ENCODE peak calls at places on chromosomes 16 and 17, in four cellular contexts. One of them, this sample, is unnamed.

GRCh38 chr16:89890886-89891657 is 17.7 kb downstream of the TCF25 start:
- DNase-seq in HepG2: no peak
- DNase-seq in gastrocnemius medialis: no peak
- DNase-seq in stomach: no peak
- DNase-seq in this sample: no peak

GRCh38 chr17:79700574-79700973 is 30.2 kb upstream of the ENPP7 start:
- DNase-seq in HepG2: no peak
- DNase-seq in gastrocnemius medialis: no peak
- DNase-seq in stomach: no peak
- DNase-seq in this sample: no peak

GRCh38 chr16:19223235-19223847 is 55.3 kb downstream of the SYT17 start:
- DNase-seq in HepG2: peak; percentile 58
- DNase-seq in gastrocnemius medialis: no peak
- DNase-seq in stomach: peak; percentile 81
- DNase-seq in this sample: peak; percentile 47

GRCh38 chr17:40303009-40303657 is 5.8 kb upstream of the RARA start:
- DNase-seq in HepG2: peak; percentile 64
- DNase-seq in gastrocnemius medialis: no peak
- DNase-seq in stomach: peak; percentile 54
- DNase-seq in this sample: peak; percentile 80

GRCh38 chr16:1884155-1884760 is 12.3 kb upstream of the MEIOB start:
- DNase-seq in HepG2: peak; percentile 63
- DNase-seq in gastrocnemius medialis: no peak
- DNase-seq in stomach: no peak
- DNase-seq in this sample: peak; percentile 92

GRCh38 chr17:38980455-38981217 is 13.4 kb upstream of the FBXO47 start:
- DNase-seq in HepG2: no peak
- DNase-seq in gastrocnemius medialis: no peak
- DNase-seq in stomach: no peak
- DNase-seq in this sample: no peak

GRCh38 chr16:5257462-5257861 is 159.9 kb upstream of the EEF2KMT start:
- DNase-seq in HepG2: no peak
- DNase-seq in gastrocnemius medialis: no peak
- DNase-seq in stomach: no peak
- DNase-seq in this sample: no peak

GRCh38 chr17:68356520-68356919 is 65.2 kb downstream of the ARSG start:
- DNase-seq in HepG2: no peak
- DNase-seq in gastrocnemius medialis: no peak
- DNase-seq in stomach: no peak
- DNase-seq in this sample: peak; percentile 92

GRCh38 chr16:31876955-31877828 is 3.6 kb downstream of the ZNF267 start:
- DNase-seq in HepG2: peak; percentile 87
- DNase-seq in gastrocnemius medialis: no peak
- DNase-seq in stomach: no peak
- DNase-seq in this sample: peak; percentile 53

GRCh38 chr17:4565209-4566141 is 5.1 kb upstream of the GGT6 start:
- DNase-seq in HepG2: peak; percentile 83
- DNase-seq in gastrocnemius medialis: peak; percentile 62
- DNase-seq in stomach: peak; percentile 72
- DNase-seq in this sample: peak; percentile 79

GRCh38 chr17:55609737-55610201 is 98.5 kb upstream of the SMIM36 start:
- DNase-seq in HepG2: no peak
- DNase-seq in gastrocnemius medialis: no peak
- DNase-seq in stomach: peak; percentile 38
- DNase-seq in this sample: no peak

GRCh38 chr16:67397451-67397801 is 4.1 kb upstream of the TPPP3 start:
- DNase-seq in HepG2: no peak
- DNase-seq in gastrocnemius medialis: no peak
- DNase-seq in stomach: no peak
- DNase-seq in this sample: no peak

GRCh38 chr16:66925322-66925840 is at the start of gene RRAD:
- DNase-seq in HepG2: no peak
- DNase-seq in gastrocnemius medialis: peak; percentile 73
- DNase-seq in stomach: no peak
- DNase-seq in this sample: no peak

GRCh38 chr17:38715216-38715943 is 10.3 kb downstream of the MLLT6 start:
- DNase-seq in HepG2: no peak
- DNase-seq in gastrocnemius medialis: no peak
- DNase-seq in stomach: no peak
- DNase-seq in this sample: no peak

GRCh38 chr17:57037401-57037800 is 47.6 kb upstream of the AKAP1 start:
- DNase-seq in HepG2: no peak
- DNase-seq in gastrocnemius medialis: no peak
- DNase-seq in stomach: no peak
- DNase-seq in this sample: no peak

GRCh38 chr16:56505174-56505573 is 14.7 kb downstream of the BBS2 start:
- DNase-seq in HepG2: no peak
- DNase-seq in gastrocnemius medialis: no peak
- DNase-seq in stomach: no peak
- DNase-seq in this sample: no peak

GRCh38 chr17:79341529-79341780 is 266.8 kb downstream of the ENGASE start:
- DNase-seq in HepG2: no peak
- DNase-seq in gastrocnemius medialis: no peak
- DNase-seq in stomach: no peak
- DNase-seq in this sample: no peak

GRCh38 chr17:60231234-60231633 is 81.5 kb downstream of the CA4 start:
- DNase-seq in HepG2: peak; percentile 18
- DNase-seq in gastrocnemius medialis: no peak
- DNase-seq in stomach: no peak
- DNase-seq in this sample: peak; percentile 42

GRCh38 chr16:72203401-72203800 is 31.4 kb upstream of the PMFBP1 start:
- DNase-seq in HepG2: no peak
- DNase-seq in gastrocnemius medialis: peak; percentile 23
- DNase-seq in stomach: no peak
- DNase-seq in this sample: peak; percentile 94

DNA sequence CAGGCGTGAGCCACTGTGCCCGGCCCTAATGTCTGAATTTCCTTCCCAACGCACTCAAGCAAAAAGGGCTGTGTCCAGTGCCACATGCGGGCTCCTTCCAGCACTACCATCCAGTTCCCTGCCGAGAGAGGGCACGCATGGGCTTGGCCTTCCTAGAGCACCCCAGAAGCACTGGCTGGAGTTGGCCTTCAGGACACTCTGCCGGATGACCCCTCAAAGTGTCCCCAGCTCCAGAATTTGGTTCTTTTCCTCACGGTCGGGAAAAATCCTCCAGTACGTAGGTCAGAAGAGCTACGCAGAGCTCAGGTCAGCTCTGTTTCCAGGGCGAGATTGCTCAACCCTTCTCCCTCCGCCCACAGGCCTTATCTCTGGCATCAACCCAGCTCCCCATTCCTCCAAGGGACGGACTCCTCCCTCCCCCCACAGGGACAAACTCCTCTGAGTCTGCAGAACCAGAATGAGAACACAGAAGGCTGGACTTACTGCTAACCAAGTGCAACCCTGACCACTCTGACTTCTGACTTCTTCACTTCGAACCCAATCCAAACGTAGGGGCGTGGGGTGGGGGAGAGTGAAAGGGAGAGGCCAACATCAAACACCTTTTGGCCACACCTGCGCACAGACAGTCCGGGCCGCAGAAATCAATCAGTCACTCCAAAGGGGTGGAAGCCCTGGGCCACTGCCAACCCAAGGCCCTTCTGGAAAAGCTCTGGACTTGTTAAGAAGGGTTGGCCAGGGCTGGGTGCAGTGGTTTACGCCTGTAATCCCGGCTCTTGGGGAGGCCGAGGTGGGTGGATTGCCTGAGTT is 3.6 kb downstream of the CDC42EP4 start:
- DNase-seq in HepG2: peak; percentile 91
- DNase-seq in gastrocnemius medialis: no peak
- DNase-seq in stomach: peak; percentile 94
- DNase-seq in this sample: peak; percentile 89
- TF ChIP-seq POLR2A in HepG2: peak; percentile 39
- TF ChIP-seq POLR2A in gastrocnemius medialis: peak; percentile 41
- TF ChIP-seq POLR2A in stomach: peak; percentile 11
- TF ChIP-seq POLR2A in this sample: no peak

GRCh38 chr16:57518520-57518919 is 17.9 kb downstream of the CCDC102A start:
- DNase-seq in HepG2: no peak
- DNase-seq in gastrocnemius medialis: no peak
- DNase-seq in stomach: no peak
- DNase-seq in this sample: no peak
- TF ChIP-seq CTCF in HepG2: peak; percentile 62
- TF ChIP-seq CTCF in gastrocnemius medialis: no peak
- TF ChIP-seq CTCF in stomach: no peak
- TF ChIP-seq CTCF in this sample: no peak

GRCh38 chr16:53042235-53042645 is 10.5 kb downstream of the CHD9NB start:
- DNase-seq in HepG2: no peak
- DNase-seq in gastrocnemius medialis: no peak
- DNase-seq in stomach: no peak
- DNase-seq in this sample: no peak
- H3K4me3 ChIP-seq in HepG2: no peak overlapping the region
- H3K4me3 ChIP-seq in gastrocnemius medialis: no peak overlapping the region
- H3K4me3 ChIP-seq in stomach: no peak overlapping the region
- H3K4me3 ChIP-seq in this sample: no peak overlapping the region

DNA sequence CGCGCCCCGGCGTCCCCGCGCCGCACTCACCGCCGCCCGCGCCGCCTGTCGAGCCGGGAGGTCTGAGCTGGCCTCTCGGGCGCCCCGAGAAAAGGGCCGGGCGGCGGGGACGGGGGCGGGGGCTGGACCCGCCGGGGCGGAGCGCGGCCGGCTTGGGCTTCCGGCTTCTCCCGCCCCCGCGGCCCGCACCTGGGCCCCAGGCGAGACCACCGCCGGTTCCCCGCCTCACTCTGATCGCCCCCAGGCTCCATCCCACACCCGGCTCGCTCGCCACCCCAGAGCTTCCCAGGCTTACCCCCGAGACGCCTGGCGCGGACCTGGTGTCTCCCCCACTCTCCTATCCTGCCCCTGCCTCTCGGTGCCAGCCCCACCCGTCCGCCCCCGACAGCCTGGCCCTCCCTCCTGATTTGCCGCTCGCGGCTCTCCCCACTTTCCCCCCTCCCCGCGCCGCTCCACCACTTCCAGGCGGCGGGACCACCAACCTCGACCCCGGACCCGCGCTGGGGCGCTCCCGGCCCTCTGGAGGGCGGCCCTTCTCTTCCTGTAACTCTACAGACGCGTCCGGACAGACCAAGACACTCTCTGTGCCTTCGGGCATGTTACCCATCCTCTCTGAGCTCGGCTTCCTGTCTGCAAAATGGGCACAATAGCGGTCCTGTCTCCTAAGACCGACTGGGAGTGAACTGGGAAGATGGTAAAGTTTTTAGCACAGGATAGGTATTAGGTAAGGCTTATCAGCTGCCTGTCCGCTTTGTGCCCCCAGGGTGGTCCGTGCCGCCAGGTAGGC is at the start of gene LITAF:
- DNase-seq in HepG2: no peak
- DNase-seq in gastrocnemius medialis: peak; percentile 25
- DNase-seq in stomach: peak; percentile 78
- DNase-seq in this sample: peak; percentile 70
- TF ChIP-seq POLR2A in HepG2: peak; percentile 42
- TF ChIP-seq POLR2A in gastrocnemius medialis: peak; percentile 37
- TF ChIP-seq POLR2A in stomach: no peak
- TF ChIP-seq POLR2A in this sample: peak; percentile 30

DNA sequence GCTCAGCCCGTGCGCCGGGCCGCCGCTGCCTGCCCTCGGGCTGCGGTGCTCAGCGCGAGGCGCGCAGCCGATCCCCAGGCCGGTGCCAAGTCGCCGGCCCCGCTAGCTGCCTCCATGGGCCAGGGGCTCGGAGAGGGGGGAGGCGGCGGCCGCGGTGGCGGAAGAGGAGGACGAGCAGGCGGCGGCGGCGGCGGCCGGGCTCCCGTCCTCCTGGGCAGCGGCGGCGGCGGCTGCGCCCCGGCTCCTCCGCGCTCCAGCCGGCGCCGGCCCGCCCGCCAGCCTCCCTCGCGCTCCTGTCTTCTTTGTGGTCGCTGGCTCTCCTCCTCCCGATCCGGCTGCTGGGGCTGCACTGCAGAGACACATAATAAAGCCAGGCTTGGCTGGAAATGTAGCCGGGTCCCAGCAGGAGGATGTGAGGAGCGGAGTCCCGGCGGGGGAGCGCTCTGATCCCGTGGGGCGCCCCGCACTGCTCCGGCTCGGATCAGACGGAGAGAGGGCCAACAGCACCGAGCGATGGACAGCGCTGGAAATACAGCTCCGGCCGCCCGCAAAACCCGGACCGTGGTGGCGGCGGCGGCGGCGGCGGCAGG is 924 bp upstream of the ZNF423 start:
- DNase-seq in HepG2: peak; percentile 50
- DNase-seq in gastrocnemius medialis: peak; percentile 77
- DNase-seq in stomach: peak; percentile 74
- DNase-seq in this sample: peak; percentile 60
- TF ChIP-seq CTCF in HepG2: peak; percentile 66
- TF ChIP-seq CTCF in gastrocnemius medialis: no peak
- TF ChIP-seq CTCF in stomach: no peak
- TF ChIP-seq CTCF in this sample: no peak

GRCh38 chr16:85370881-85371651 is 242.1 kb upstream of the GSE1 start:
- DNase-seq in HepG2: no peak
- DNase-seq in gastrocnemius medialis: no peak
- DNase-seq in stomach: peak; percentile 88
- DNase-seq in this sample: no peak
- H3K4me3 ChIP-seq in HepG2: no peak overlapping the region
- H3K4me3 ChIP-seq in gastrocnemius medialis: no peak overlapping the region
- H3K4me3 ChIP-seq in stomach: peak overlapping the region; percentile 24
- H3K4me3 ChIP-seq in this sample: no peak overlapping the region

GRCh38 chr17:7477392-7478275 is 1.8 kb downstream of the ZBTB4 start:
- DNase-seq in HepG2: peak; percentile 31
- DNase-seq in gastrocnemius medialis: peak; percentile 22
- DNase-seq in stomach: peak; percentile 60
- DNase-seq in this sample: no peak
- TF ChIP-seq POLR2A in HepG2: no peak
- TF ChIP-seq POLR2A in gastrocnemius medialis: peak; percentile 32
- TF ChIP-seq POLR2A in stomach: no peak
- TF ChIP-seq POLR2A in this sample: no peak

GRCh38 chr17:32445075-32445427 is 741 bp downstream of the PSMD11 start:
- DNase-seq in HepG2: peak; percentile 37
- DNase-seq in gastrocnemius medialis: peak; percentile 44
- DNase-seq in stomach: peak; percentile 28
- DNase-seq in this sample: peak; percentile 58
- TF ChIP-seq CTCF in HepG2: no peak
- TF ChIP-seq CTCF in gastrocnemius medialis: no peak
- TF ChIP-seq CTCF in stomach: no peak
- TF ChIP-seq CTCF in this sample: no peak

This sample was measured in NB4.